ENCODE peak calls at places on chromosomes 6 and 20, in four cellular contexts. E, W, Y and D are unnamed samples.

GRCh38 chr6:130018830-130019795 is 732 bp downstream of the L3MBTL3 start:
- DNase-seq in E (peak; percentile 11), W (peak; percentile 35), Y (no peak), D (peak; percentile 45)

GRCh38 chr20:768426-768978 is at the start of gene SLC52A3:
- DNase-seq in E (peak; percentile 74), W (no peak), Y (peak; percentile 66), D (no peak)

GRCh38 chr6:88168362-88168761 is 2.2 kb upstream of the CNR1 start:
- DNase-seq in E (no peak), W (no peak), Y (no peak), D (no peak)

GRCh38 chr6:21559238-21559637 is 34.3 kb upstream of the SOX4 start:
- DNase-seq in E (no peak), W (no peak), Y (peak; percentile 25), D (no peak)

GRCh38 chr6:159168536-159169192 is 536 bp upstream of the FNDC1 start:
- DNase-seq in E (peak; percentile 63), W (no peak), Y (no peak), D (peak; percentile 54)

GRCh38 chr6:105882071-105882803 is 203.9 kb upstream of the PRDM1 start:
- DNase-seq in E (no peak), W (no peak), Y (no peak), D (peak; percentile 63)

GRCh38 chr20:3275064-3275935 is 36.3 kb upstream of the SLC4A11 start:
- DNase-seq in E (no peak), W (no peak), Y (no peak), D (no peak)

GRCh38 chr20:58965270-58966064 is 15.6 kb upstream of the NELFCD start:
- DNase-seq in E (no peak), W (no peak), Y (no peak), D (no peak)

GRCh38 chr20:5535211-5535756 is 214.9 kb upstream of the SHLD1 start:
- DNase-seq in E (no peak), W (no peak), Y (peak; percentile 94), D (peak; percentile 95)

GRCh38 chr6:130624046-130624445 is 203.2 kb upstream of the SMLR1 start:
- DNase-seq in E (no peak), W (no peak), Y (no peak), D (no peak)

GRCh38 chr6:129671442-129672344 is 38.3 kb downstream of the ARHGAP18 start:
- DNase-seq in E (no peak), W (peak; percentile 44), Y (no peak), D (no peak)

GRCh38 chr20:9235518-9235917 is 166.6 kb downstream of the PLCB4 start:
- DNase-seq in E (no peak), W (no peak), Y (peak; percentile 90), D (peak; percentile 89)

GRCh38 chr20:48339986-48340884 is 487.6 kb downstream of the PREX1 start:
- DNase-seq in E (no peak), W (no peak), Y (no peak), D (no peak)

GRCh38 chr20:33909331-33909921 is 84.3 kb upstream of the RALY start:
- DNase-seq in E (peak; percentile 23), W (no peak), Y (peak; percentile 72), D (peak; percentile 96)

GRCh38 chr20:62362991-62363919 is 3.9 kb downstream of the LAMA5 start:
- DNase-seq in E (no peak), W (no peak), Y (no peak), D (no peak)

GRCh38 chr20:62362590-62362940 is 4.5 kb downstream of the LAMA5 start:
- DNase-seq in E (no peak), W (no peak), Y (no peak), D (no peak)

GRCh38 chr20:62365814-62366369 is 1.2 kb downstream of the LAMA5 start:
- DNase-seq in E (no peak), W (no peak), Y (peak; percentile 74), D (no peak)

GRCh38 chr20:62364911-62365736 is 2.0 kb downstream of the LAMA5 start:
- DNase-seq in E (no peak), W (no peak), Y (no peak), D (no peak)

GRCh38 chr20:62363920-62364851 is 2.9 kb downstream of the LAMA5 start:
- DNase-seq in E (no peak), W (no peak), Y (no peak), D (no peak)
- H3K4me3 ChIP-seq in E (peak overlapping the region; percentile 100), W (no peak overlapping the region), Y (peak overlapping the region; percentile 90), D (no peak overlapping the region)

GRCh38 chr20:18018100-18018499 is 39.6 kb downstream of the OVOL2 start:
- DNase-seq in E (no peak), W (no peak), Y (no peak), D (no peak)

GRCh38 chr20:18016772-18017171 is 40.9 kb downstream of the OVOL2 start:
- DNase-seq in E (no peak), W (no peak), Y (no peak), D (no peak)

GRCh38 chr20:18020931-18021330 is 36.8 kb downstream of the OVOL2 start:
- DNase-seq in E (no peak), W (no peak), Y (no peak), D (no peak)

GRCh38 chr20:18024606-18025127 is 33.0 kb downstream of the OVOL2 start:
- DNase-seq in E (no peak), W (no peak), Y (no peak), D (no peak)

GRCh38 chr20:18019068-18019467 is 38.6 kb downstream of the OVOL2 start:
- DNase-seq in E (peak; percentile 36), W (no peak), Y (peak; percentile 28), D (peak; percentile 9)
- TF ChIP-seq CTCF in E (peak; percentile 18), W (no peak), Y (peak; percentile 56), D (peak; percentile 49)

DNA sequence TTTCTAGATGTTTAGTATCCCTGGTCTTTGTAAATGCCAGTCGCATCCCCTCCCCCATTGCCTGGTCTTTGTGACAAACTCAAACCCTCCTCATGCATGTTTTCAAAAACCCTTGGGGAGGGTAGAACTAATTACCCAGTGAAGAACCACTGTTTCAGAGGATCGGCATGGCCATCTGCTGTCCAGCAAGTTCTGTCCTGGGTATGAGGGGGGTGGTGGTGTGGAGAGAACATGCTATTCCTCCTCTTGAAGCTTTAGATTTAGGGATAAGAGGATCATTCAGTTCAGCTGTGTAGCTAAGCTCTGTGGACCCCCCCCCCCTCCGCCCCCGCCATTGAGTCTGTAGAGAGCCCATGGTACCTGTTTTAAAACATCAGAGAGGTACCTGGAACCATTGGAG is 5.6 kb downstream of the BRPF3 start:
- DNase-seq in E (no peak), W (no peak), Y (no peak), D (no peak)
- H3K4me3 ChIP-seq in E (no peak overlapping the region), W (no peak overlapping the region), Y (no peak overlapping the region), D (no peak overlapping the region)

GRCh38 chr6:79842382-79843040 is 104.8 kb downstream of the ELOVL4 start:
- DNase-seq in E (no peak), W (no peak), Y (no peak), D (no peak)
- TF ChIP-seq CTCF in E (no peak), W (no peak), Y (no peak), D (no peak)